ENCODE peak calls at places on chromosomes 2 and 18, in ten cellular contexts. E is HCT116, R is iPS DF 6.9, C is body of pancreas, Z is prostate gland, F is GM23248, J is sigmoid colon, O is uterus, T is mammary epithelial cell, V is SJSA1. D is an unnamed sample.
A peak's percentile ranks its signal among the peaks of the same experiment; 100 is the strongest.

GRCh38 chr2:232304236-232304635 is 74.3 kb upstream of the ALPP start:
- DNase-seq in T (no peak), Z (no peak), F (no peak), R (no peak), C (no peak), V (no peak), J (no peak), O (no peak), E (no peak), D (no peak)

GRCh38 chr2:50143822-50144575 is 887.9 kb downstream of the NRXN1 start:
- DNase-seq in T (peak; percentile 41), V (peak; percentile 41), E (no peak), C (no peak), O (no peak), F (peak; percentile 71), Z (peak; percentile 31), J (no peak), R (no peak), D (no peak)

GRCh38 chr2:159961005-159961404 is 101.4 kb downstream of the PLA2R1 start:
- DNase-seq in E (peak; percentile 6), J (no peak), O (no peak), V (peak; percentile 49), C (no peak), R (no peak), Z (no peak), T (peak; percentile 40), F (peak; percentile 48), D (no peak)

GRCh38 chr18:470661-471501 is 29.6 kb downstream of the COLEC12 start:
- DNase-seq in R (no peak), C (no peak), J (no peak), T (no peak), O (no peak), V (no peak), F (peak; percentile 84), E (no peak), Z (no peak), D (no peak)

GRCh38 chr18:60555629-60556028 is 183.1 kb upstream of the MC4R start:
- DNase-seq in C (no peak), J (no peak), F (peak; percentile 18), V (no peak), E (no peak), Z (no peak), T (no peak), O (no peak), R (no peak), D (no peak)

GRCh38 chr2:39631715-39632114 is 34.0 kb upstream of the TMEM178A start:
- DNase-seq in O (no peak), R (no peak), V (peak; percentile 62), C (no peak), E (no peak), T (peak; percentile 94), F (peak; percentile 94), J (no peak), Z (no peak), D (no peak)

GRCh38 chr2:10191554-10191953 is 69.0 kb downstream of the RRM2 start:
- DNase-seq in F (no peak), V (no peak), O (no peak), Z (no peak), J (no peak), T (no peak), C (no peak), E (no peak), R (no peak), D (no peak)

GRCh38 chr2:204223544-204223943 is 287.0 kb downstream of the ICOS start:
- DNase-seq in T (no peak), E (no peak), C (no peak), O (no peak), Z (no peak), R (no peak), J (no peak), V (no peak), F (no peak), D (no peak)

GRCh38 chr2:190533175-190533967 is 1.2 kb downstream of the NEMP2 start:
- DNase-seq in O (no peak), J (no peak), Z (no peak), T (no peak), F (peak; percentile 30), E (no peak), V (peak; percentile 45), C (no peak), R (no peak), D (no peak)

GRCh38 chr2:190533968-190534309 is 583 bp downstream of the NEMP2 start:
- DNase-seq in E (no peak), R (no peak), C (peak; percentile 23), F (no peak), O (no peak), V (no peak), Z (no peak), J (no peak), T (peak; percentile 41), D (no peak)

GRCh38 chr2:190535586-190535985 is 1.1 kb upstream of the NEMP2 start:
- DNase-seq in C (no peak), E (no peak), F (peak; percentile 26), R (no peak), T (peak; percentile 9), Z (no peak), J (no peak), O (no peak), V (no peak), D (no peak)

GRCh38 chr2:190534310-190535118 is at the start of gene NEMP2:
- DNase-seq in F (peak; percentile 80), R (peak; percentile 52), V (peak; percentile 95), E (no peak), Z (peak; percentile 54), O (peak; percentile 73), T (peak; percentile 69), C (peak; percentile 73), J (peak; percentile 83), D (peak; percentile 76)

DNA sequence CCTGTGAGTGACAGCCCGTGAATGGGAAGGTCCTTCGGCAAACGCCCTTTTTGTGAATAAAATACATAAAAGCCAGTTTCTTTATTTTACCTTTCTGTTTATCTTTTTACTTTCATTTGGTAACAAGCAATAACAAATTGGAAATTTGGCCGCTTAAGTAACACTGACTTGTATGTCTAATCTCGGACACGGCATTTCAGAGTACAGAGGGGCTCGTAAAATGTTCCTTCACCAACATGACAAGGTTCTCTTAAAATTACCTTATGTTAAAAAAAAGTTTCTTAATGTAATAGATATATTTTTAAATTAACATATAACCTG is 557 bp upstream of the NEMP2 start:
- DNase-seq in O (no peak), F (peak; percentile 48), R (no peak), E (no peak), V (no peak), J (no peak), Z (no peak), C (no peak), T (no peak), D (no peak)
- H3K4me1 ChIP-seq in O (no peaks in the 10 kb centered on the region), F (peaks cover 11% of the 10 kb centered on the region), R (peaks cover 1% of the 10 kb centered on the region), E (peaks cover 37% of the 10 kb centered on the region), V (peaks cover 14% of the 10 kb centered on the region), J (peaks cover 5% of the 10 kb centered on the region), Z (no peaks in the 10 kb centered on the region), C (peaks cover 11% of the 10 kb centered on the region), T (peaks cover 19% of the 10 kb centered on the region), D (peaks cover 13% of the 10 kb centered on the region)

GRCh38 chr2:72220170-72220569 is 72.5 kb upstream of the CYP26B1 start:
- DNase-seq in T (no peak), E (no peak), R (peak; percentile 67), J (no peak), V (no peak), F (no peak), O (no peak), C (no peak), Z (no peak), D (no peak)

GRCh38 chr2:72211359-72211758 is 63.7 kb upstream of the CYP26B1 start:
- DNase-seq in Z (no peak), R (no peak), T (peak; percentile 69), F (peak; percentile 50), J (no peak), O (no peak), C (no peak), E (no peak), V (no peak), D (no peak)

GRCh38 chr2:72210470-72210869 is 62.8 kb upstream of the CYP26B1 start:
- DNase-seq in V (no peak), T (peak; percentile 81), F (no peak), J (no peak), O (no peak), E (no peak), R (no peak), Z (no peak), C (no peak), D (no peak)

GRCh38 chr2:72211777-72212515 is 64.3 kb upstream of the CYP26B1 start:
- DNase-seq in O (no peak), R (no peak), T (no peak), C (no peak), F (peak; percentile 78), V (no peak), E (no peak), J (no peak), Z (no peak), D (no peak)

DNA sequence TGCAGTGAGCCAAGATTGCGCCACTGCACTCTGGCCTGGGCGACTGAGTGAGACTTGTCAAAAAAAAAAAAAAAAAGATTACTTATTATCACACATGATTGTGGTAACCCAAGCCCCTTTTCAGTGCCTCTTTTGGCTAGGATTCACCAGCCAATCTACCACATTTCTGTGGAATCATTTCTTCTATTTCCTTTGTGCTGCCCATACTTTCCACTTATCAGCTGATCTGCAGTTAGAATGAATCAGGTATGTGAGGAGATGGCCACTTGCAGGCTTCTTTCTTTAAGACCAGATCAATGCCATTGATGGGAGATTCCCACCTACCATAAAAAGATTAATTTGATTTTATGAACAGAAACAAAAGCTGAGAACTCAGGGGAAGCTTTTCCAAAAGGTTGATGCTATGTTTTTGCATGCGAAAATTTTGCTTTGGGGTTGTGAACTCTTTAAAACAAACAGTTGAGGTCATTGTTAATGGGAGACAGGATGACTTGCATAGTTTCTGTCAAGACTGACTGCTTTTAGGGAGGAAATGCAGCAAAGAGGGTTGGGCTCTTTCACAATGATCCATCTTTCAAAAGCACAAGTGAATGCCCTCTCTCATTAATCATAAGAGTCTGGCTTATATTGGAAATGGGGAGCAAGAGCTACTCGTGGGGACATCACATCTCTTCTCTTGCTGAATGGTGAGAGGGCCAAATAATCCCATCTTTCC is 66.9 kb upstream of the CYP26B1 start:
- DNase-seq in E (no peak), Z (no peak), R (no peak), J (no peak), F (peak; percentile 62), V (peak; percentile 67), C (no peak), T (peak; percentile 48), O (no peak), D (no peak)
- H3K4me3 ChIP-seq in E (no peak overlapping the region), Z (no peak overlapping the region), R (no peak overlapping the region), J (no peak overlapping the region), F (no peak overlapping the region), V (no peak overlapping the region), C (no peak overlapping the region), T (no peak overlapping the region), O (no peak overlapping the region), D (no peak overlapping the region)

GRCh38 chr2:3144856-3145255 is 232.8 kb downstream of the EIPR1 start:
- DNase-seq in C (no peak), V (no peak), Z (no peak), J (no peak), O (no peak), E (no peak), T (no peak), R (no peak), F (no peak), D (no peak)

GRCh38 chr2:3141696-3142095 is 235.9 kb downstream of the EIPR1 start:
- DNase-seq in O (no peak), C (no peak), E (no peak), V (no peak), T (no peak), F (no peak), Z (no peak), J (no peak), R (no peak), D (no peak)

GRCh38 chr2:3142210-3142609 is 235.4 kb downstream of the EIPR1 start:
- DNase-seq in O (no peak), J (no peak), T (no peak), C (no peak), F (no peak), V (no peak), Z (no peak), E (no peak), R (no peak), D (no peak)

GRCh38 chr2:3143602-3144001 is 234.0 kb downstream of the EIPR1 start:
- DNase-seq in F (no peak), R (no peak), O (no peak), C (no peak), E (no peak), V (no peak), T (no peak), Z (no peak), J (no peak), D (no peak)

GRCh38 chr2:3142961-3143571 is 234.6 kb downstream of the EIPR1 start:
- DNase-seq in Z (peak; percentile 60), R (no peak), T (no peak), O (no peak), E (no peak), V (no peak), J (no peak), F (no peak), C (peak; percentile 73), D (no peak)
- H3K4me1 ChIP-seq in Z (no peaks in the 10 kb centered on the region), R (peaks cover 2% of the 10 kb centered on the region), T (no peaks in the 10 kb centered on the region), O (no peaks in the 10 kb centered on the region), E (no peaks in the 10 kb centered on the region), V (peaks cover 3% of the 10 kb centered on the region), J (no peaks in the 10 kb centered on the region), F (no peaks in the 10 kb centered on the region), C (peaks cover 14% of the 10 kb centered on the region), D (no peaks in the 10 kb centered on the region)

GRCh38 chr2:42810126-42810970 is 18.0 kb upstream of the HAAO start:
- DNase-seq in E (peak; percentile 86), C (peak; percentile 96), V (peak; percentile 99), Z (peak; percentile 95), F (peak; percentile 96), J (peak; percentile 98), O (peak; percentile 98), T (peak; percentile 95), R (no peak), D (peak; percentile 89)
- H3K4me3 ChIP-seq in E (peak overlapping the region; percentile 60), C (peak overlapping the region; percentile 6), V (peak overlapping the region; percentile 86), Z (peak overlapping the region; percentile 73), F (peak overlapping the region; percentile 70), J (peak overlapping the region; percentile 74), O (peak overlapping the region; percentile 83), T (peak overlapping the region; percentile 70), R (peak overlapping the region; percentile 52), D (peak overlapping the region; percentile 69)